ENCODE peak calls at places on chromosomes 12 and 14, in ten cellular contexts. U, W, O, D, B, Q, L, G, Y and P are unnamed samples.

GRCh38 chr12:124847675-124848074 is 16.0 kb downstream of the SCARB1 start:
- DNase-seq in W (peak; percentile 89), D (no peak), U (no peak), O (no peak), G (no peak), B (no peak), L (no peak), Q (no peak), Y (no peak), P (no peak)

GRCh38 chr12:132388379-132389015 is 59.1 kb upstream of the GALNT9 start:
- DNase-seq in B (no peak), W (peak; percentile 6), Y (no peak), O (no peak), L (no peak), Q (no peak), D (no peak), U (no peak), G (no peak), P (no peak)

GRCh38 chr12:15801770-15802393 is 12.7 kb upstream of the EPS8 start:
- DNase-seq in Q (no peak), W (no peak), B (no peak), U (no peak), G (no peak), D (no peak), O (no peak), Y (no peak), L (no peak), P (no peak)

GRCh38 chr12:120596901-120597300 is 15.7 kb upstream of the POP5 start:
- DNase-seq in D (no peak), Y (no peak), W (no peak), U (no peak), Q (no peak), B (no peak), L (no peak), G (no peak), O (no peak), P (no peak)

GRCh38 chr12:84814664-84815245 is 97.8 kb downstream of the SLC6A15 start:
- DNase-seq in G (no peak), O (no peak), D (no peak), B (no peak), W (no peak), U (no peak), Y (no peak), Q (no peak), L (no peak), P (no peak)

GRCh38 chr14:69002069-69002468 is 23.0 kb upstream of the ACTN1 start:
- DNase-seq in G (no peak), B (peak; percentile 40), O (peak; percentile 59), Y (no peak), U (no peak), Q (no peak), L (no peak), W (no peak), D (peak; percentile 46), P (no peak)

GRCh38 chr12:110699591-110700445 is 10.9 kb upstream of the HVCN1 start:
- DNase-seq in O (peak; percentile 43), L (no peak), B (peak; percentile 40), U (peak; percentile 17), Q (no peak), Y (no peak), D (no peak), G (peak; percentile 72), W (no peak), P (peak; percentile 40)

GRCh38 chr14:54503476-54503875 is 6.2 kb upstream of the CGRRF1 start:
- DNase-seq in G (no peak), U (no peak), B (no peak), Y (no peak), L (no peak), Q (no peak), O (peak; percentile 34), W (no peak), D (no peak), P (peak; percentile 21)

GRCh38 chr12:28191690-28192089 is 1.4 kb downstream of the CCDC91 start:
- DNase-seq in B (no peak), D (peak; percentile 53), U (peak; percentile 77), Y (no peak), O (peak; percentile 9), Q (no peak), W (no peak), L (peak; percentile 14), G (peak; percentile 15), P (no peak)

DNA sequence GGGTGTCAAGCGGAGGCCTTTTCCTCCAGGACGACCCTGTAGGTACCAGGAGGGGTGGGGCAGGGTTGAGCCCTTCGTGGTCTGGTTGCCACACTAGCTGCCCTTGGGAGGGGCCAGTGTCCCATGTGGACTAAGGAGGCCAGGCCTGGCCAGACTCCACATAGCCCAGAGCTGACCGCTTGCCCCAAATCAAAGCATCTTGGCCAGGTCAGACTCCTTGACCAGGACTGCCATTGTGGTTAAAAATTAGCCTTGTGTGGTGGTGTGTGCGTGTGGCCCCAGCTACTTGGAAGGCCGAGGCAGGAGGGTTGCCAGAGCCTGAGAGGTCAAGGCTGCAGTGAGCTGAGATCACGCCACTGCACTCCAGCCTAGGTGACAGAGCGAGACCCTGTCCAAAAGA is 24.8 kb downstream of the ALDH2 start:
- DNase-seq in Q (no peak), U (no peak), G (no peak), D (no peak), B (no peak), Y (no peak), L (no peak), O (no peak), W (no peak), P (no peak)
- H3K27ac ChIP-seq in Q (peak overlapping the region; percentile 20), U (no peak overlapping the region), G (no peak overlapping the region), D (no peak overlapping the region), B (no peak overlapping the region), Y (no peak overlapping the region), L (no peak overlapping the region), O (no peak overlapping the region), W (no peak overlapping the region), P (no peak overlapping the region)

GRCh38 chr14:75907722-75908330 is 74.0 kb downstream of the TGFB3 start:
- DNase-seq in Q (no peak), B (no peak), O (no peak), W (no peak), Y (no peak), G (no peak), U (no peak), L (no peak), D (no peak), P (no peak)
- H3K27ac ChIP-seq in Q (no peak overlapping the region), B (no peak overlapping the region), O (no peak overlapping the region), W (peak overlapping the region; percentile 78), Y (no peak overlapping the region), G (no peak overlapping the region), U (no peak overlapping the region), L (no peak overlapping the region), D (no peak overlapping the region), P (no peak overlapping the region)

DNA sequence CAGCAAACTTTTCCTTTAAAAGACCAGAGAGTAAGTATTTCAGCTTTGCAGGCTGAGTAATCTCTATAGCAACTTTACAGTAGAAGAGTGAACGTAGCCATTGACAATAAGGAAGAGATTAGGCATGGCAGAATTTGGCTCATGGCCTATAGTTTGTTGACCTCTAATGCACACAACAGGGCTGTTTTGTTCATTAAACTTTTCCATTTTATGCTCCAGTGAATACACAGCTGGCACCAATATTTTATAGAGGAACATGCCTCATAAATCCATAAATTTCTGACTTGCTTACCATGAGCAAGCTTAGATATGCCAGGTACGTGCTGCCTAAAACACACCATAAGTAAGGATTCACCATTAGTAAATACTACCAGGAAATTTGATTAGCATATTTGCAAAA is 609.0 kb upstream of the STXBP6 start:
- DNase-seq in W (no peak), U (no peak), Q (no peak), B (no peak), O (no peak), Y (no peak), G (no peak), L (no peak), D (no peak), P (no peak)
- H3K27ac ChIP-seq in W (no peak overlapping the region), U (no peak overlapping the region), Q (no peak overlapping the region), B (no peak overlapping the region), O (no peak overlapping the region), Y (no peak overlapping the region), G (no peak overlapping the region), L (no peak overlapping the region), D (no peak overlapping the region), P (no peak overlapping the region)

GRCh38 chr14:95185452-95186392 is 28.4 kb upstream of the DICER1 start:
- DNase-seq in U (no peak), B (no peak), Q (no peak), D (peak; percentile 35), Y (no peak), O (no peak), G (no peak), W (no peak), L (no peak), P (no peak)
- H3K27ac ChIP-seq in U (no peak overlapping the region), B (no peak overlapping the region), Q (peak overlapping the region; percentile 31), D (peak overlapping the region; percentile 70), Y (no peak overlapping the region), O (no peak overlapping the region), G (no peak overlapping the region), W (peak overlapping the region; percentile 78), L (no peak overlapping the region), P (no peak overlapping the region)

GRCh38 chr14:20327005-20327869 is 5.8 kb downstream of the CCNB1IP1 start:
- DNase-seq in L (peak; percentile 6), U (no peak), B (peak; percentile 65), Q (no peak), O (peak; percentile 77), W (no peak), D (no peak), G (peak; percentile 55), Y (no peak), P (peak; percentile 76)
- H3K27ac ChIP-seq in L (no peak overlapping the region), U (peak overlapping the region; percentile 17), B (no peak overlapping the region), Q (peak overlapping the region; percentile 2), O (peak overlapping the region; percentile 12), W (peak overlapping the region; percentile 66), D (peak overlapping the region; percentile 7), G (peak overlapping the region; percentile 17), Y (no peak overlapping the region), P (no peak overlapping the region)

GRCh38 chr12:51188359-51189051 is 15.6 kb upstream of the TFCP2 start:
- DNase-seq in Y (no peak), B (no peak), U (no peak), Q (no peak), D (no peak), W (no peak), O (no peak), G (peak; percentile 15), L (no peak), P (peak; percentile 89)

GRCh38 chr12:51185171-51185717 is 12.3 kb upstream of the TFCP2 start:
- DNase-seq in L (no peak), O (no peak), U (no peak), D (no peak), Q (no peak), Y (no peak), W (no peak), B (no peak), G (no peak), P (peak; percentile 76)

GRCh38 chr12:51189790-51190355 is 16.9 kb upstream of the TFCP2 start:
- DNase-seq in W (no peak), D (no peak), Y (peak; percentile 44), G (no peak), O (no peak), Q (no peak), B (no peak), U (no peak), L (no peak), P (peak; percentile 59)

GRCh38 chr12:51186465-51186864 is 13.5 kb upstream of the TFCP2 start:
- DNase-seq in B (no peak), Q (no peak), W (no peak), L (no peak), U (no peak), O (no peak), Y (no peak), G (peak; percentile 9), D (no peak), P (peak; percentile 25)

GRCh38 chr12:51187370-51187987 is 14.5 kb upstream of the TFCP2 start:
- DNase-seq in W (no peak), D (no peak), G (peak; percentile 6), U (no peak), Q (no peak), B (no peak), O (no peak), L (no peak), Y (no peak), P (peak; percentile 75)
- H3K27ac ChIP-seq in W (no peak overlapping the region), D (no peak overlapping the region), G (no peak overlapping the region), U (no peak overlapping the region), Q (no peak overlapping the region), B (no peak overlapping the region), O (no peak overlapping the region), L (no peak overlapping the region), Y (no peak overlapping the region), P (peak overlapping the region; percentile 50)